ENCODE peak calls at places on chromosomes 16 and 17, in nine cellular contexts. D is AG04450, P is stomach, R is colonic mucosa, H is A549, Q is ascending aorta, N is psoas muscle, X is lower lobe of right lung, S is WERI-Rb-1. I is an unnamed sample.

GRCh38 chr16:60203525-60204124 is 1469.5 kb upstream of the GOT2 start:
- DNase-seq in D (no peak), P (no peak), R (no peak), H (peak), Q (no peak), N (no peak), X (no peak), S (no peak), I (no peak)

GRCh38 chr17:38449364-38449763 is 21.1 kb downstream of the ARHGAP23 start:
- DNase-seq in D (no peak), P (no peak), R (no peak), H (no peak), Q (no peak), N (no peak), X (no peak), S (no peak), I (no peak)

GRCh38 chr17:61955621-61956020 is 27.8 kb upstream of the INTS2 start:
- DNase-seq in D (no peak), P (no peak), R (no peak), H (no peak), Q (no peak), N (no peak), X (no peak), S (no peak), I (no peak)

GRCh38 chr17:78748048-78748729 is 33.9 kb downstream of the CYTH1 start:
- DNase-seq in D (no peak), P (no peak), R (no peak), H (no peak), Q (no peak), N (no peak), X (peak), S (no peak), I (no peak)

GRCh38 chr17:67132366-67132765 is 88.0 kb downstream of the CACNG1 start:
- DNase-seq in D (no peak), P (no peak), R (no peak), H (no peak), Q (no peak), N (no peak), X (no peak), S (no peak), I (no peak)

GRCh38 chr16:74568961-74569631 is 37.8 kb downstream of the GLG1 start:
- DNase-seq in D (no peak), P (no peak), R (no peak), H (no peak), Q (no peak), N (no peak), X (no peak), S (no peak), I (no peak)

GRCh38 chr17:83041305-83041704 is 38.1 kb upstream of the METRNL start:
- DNase-seq in D (no peak), P (no peak), R (no peak), H (no peak), Q (no peak), N (no peak), X (no peak), S (no peak), I (no peak)

GRCh38 chr17:77814091-77814772 is 144.3 kb upstream of the TNRC6C start:
- DNase-seq in D (no peak), P (no peak), R (no peak), H (no peak), Q (no peak), N (no peak), X (peak), S (no peak), I (no peak)

GRCh38 chr17:20944014-20944905 is 98.6 kb downstream of the USP22 start:
- DNase-seq in D (no peak), P (peak), R (peak), H (no peak), Q (no peak), N (no peak), X (peak), S (peak), I (no peak)

GRCh38 chr17:20263595-20263994 is 203.7 kb downstream of the LGALS9B start:
- DNase-seq in D (no peak), P (no peak), R (no peak), H (no peak), Q (no peak), N (no peak), X (no peak), S (no peak), I (no peak)

GRCh38 chr16:87199379-87199778 is 117.8 kb downstream of the C16orf95 start:
- DNase-seq in D (no peak), P (no peak), R (no peak), H (no peak), Q (no peak), N (no peak), X (no peak), S (no peak), I (no peak)

GRCh38 chr17:1783271-1783670 is 21.4 kb downstream of the SERPINF1 start:
- DNase-seq in D (no peak), P (no peak), R (no peak), H (no peak), Q (no peak), N (peak), X (peak), S (no peak), I (no peak)

GRCh38 chr16:85428168-85428898 is 184.8 kb upstream of the GSE1 start:
- DNase-seq in D (no peak), P (peak), R (peak), H (peak), Q (no peak), N (peak), X (peak), S (no peak), I (peak)

GRCh38 chr17:47785538-47786123 is 36.0 kb downstream of the OSBPL7 start:
- DNase-seq in D (no peak), P (no peak), R (no peak), H (no peak), Q (no peak), N (no peak), X (no peak), S (no peak), I (no peak)

GRCh38 chr16:2341456-2342447 is 1.2 kb upstream of the ABCA3 start:
- DNase-seq in D (no peak), P (no peak), R (no peak), H (no peak), Q (peak), N (peak), X (peak), S (no peak), I (peak)

GRCh38 chr17:4839965-4840892 is 7.1 kb downstream of the MINK1 start:
- DNase-seq in D (no peak), P (no peak), R (no peak), H (no peak), Q (no peak), N (no peak), X (no peak), S (no peak), I (no peak)

GRCh38 chr17:76500074-76500744 is 1.0 kb downstream of the RHBDF2 start:
- DNase-seq in D (no peak), P (no peak), R (no peak), H (no peak), Q (no peak), N (no peak), X (peak), S (no peak), I (no peak)

GRCh38 chr17:59490259-59490658 is 75.2 kb upstream of the DHX40 start:
- DNase-seq in D (no peak), P (no peak), R (no peak), H (no peak), Q (no peak), N (no peak), X (no peak), S (no peak), I (no peak)

GRCh38 chr16:2471653-2472487 is 773 bp downstream of the NTN3 start:
- DNase-seq in D (no peak), P (no peak), R (no peak), H (no peak), Q (no peak), N (no peak), X (no peak), S (no peak), I (no peak)

GRCh38 chr17:69358688-69359596 is 32.0 kb upstream of the ABCA5 start:
- DNase-seq in D (no peak), P (no peak), R (no peak), H (no peak), Q (no peak), N (no peak), X (no peak), S (peak), I (no peak)

GRCh38 chr17:9402590-9403199 is 172.9 kb downstream of the STX8 start:
- DNase-seq in D (no peak), P (no peak), R (peak), H (peak), Q (no peak), N (no peak), X (no peak), S (peak), I (no peak)

GRCh38 chr17:45143767-45144198 is 4.5 kb upstream of the HEXIM1 start:
- DNase-seq in D (no peak), P (peak), R (peak), H (no peak), Q (peak), N (peak), X (peak), S (no peak), I (peak)

GRCh38 chr16:77683845-77684526 is 38.3 kb upstream of the NUDT7 start:
- DNase-seq in D (no peak), P (no peak), R (no peak), H (no peak), Q (no peak), N (no peak), X (no peak), S (no peak), I (no peak)

GRCh38 chr17:21176996-21177395 is 37.0 kb downstream of the TMEM11 start:
- DNase-seq in D (no peak), P (peak), R (no peak), H (no peak), Q (peak), N (no peak), X (no peak), S (no peak), I (no peak)

GRCh38 chr17:35536664-35537160 is 766 bp downstream of the SLFN12L start:
- DNase-seq in D (no peak), P (no peak), R (no peak), H (no peak), Q (no peak), N (no peak), X (no peak), S (no peak), I (no peak)

GRCh38 chr17:57461082-57461481 is 204.8 kb downstream of the MSI2 start:
- DNase-seq in D (no peak), P (no peak), R (no peak), H (no peak), Q (no peak), N (peak), X (no peak), S (no peak), I (no peak)

GRCh38 chr17:82439194-82439828 is 11.2 kb downstream of the CYBC1 start:
- DNase-seq in D (no peak), P (no peak), R (no peak), H (no peak), Q (no peak), N (no peak), X (no peak), S (peak), I (no peak)

GRCh38 chr17:65561394-65562205 is at the start of gene AXIN2:
- DNase-seq in D (peak), P (peak), R (peak), H (peak), Q (peak), N (peak), X (peak), S (peak), I (peak)
- H3K4me3 ChIP-seq in D (peak), P (no peak), R (peak), H (peak), Q (no peak), N (no peak), X (no peak), S (peak), I (no peak)

DNA sequence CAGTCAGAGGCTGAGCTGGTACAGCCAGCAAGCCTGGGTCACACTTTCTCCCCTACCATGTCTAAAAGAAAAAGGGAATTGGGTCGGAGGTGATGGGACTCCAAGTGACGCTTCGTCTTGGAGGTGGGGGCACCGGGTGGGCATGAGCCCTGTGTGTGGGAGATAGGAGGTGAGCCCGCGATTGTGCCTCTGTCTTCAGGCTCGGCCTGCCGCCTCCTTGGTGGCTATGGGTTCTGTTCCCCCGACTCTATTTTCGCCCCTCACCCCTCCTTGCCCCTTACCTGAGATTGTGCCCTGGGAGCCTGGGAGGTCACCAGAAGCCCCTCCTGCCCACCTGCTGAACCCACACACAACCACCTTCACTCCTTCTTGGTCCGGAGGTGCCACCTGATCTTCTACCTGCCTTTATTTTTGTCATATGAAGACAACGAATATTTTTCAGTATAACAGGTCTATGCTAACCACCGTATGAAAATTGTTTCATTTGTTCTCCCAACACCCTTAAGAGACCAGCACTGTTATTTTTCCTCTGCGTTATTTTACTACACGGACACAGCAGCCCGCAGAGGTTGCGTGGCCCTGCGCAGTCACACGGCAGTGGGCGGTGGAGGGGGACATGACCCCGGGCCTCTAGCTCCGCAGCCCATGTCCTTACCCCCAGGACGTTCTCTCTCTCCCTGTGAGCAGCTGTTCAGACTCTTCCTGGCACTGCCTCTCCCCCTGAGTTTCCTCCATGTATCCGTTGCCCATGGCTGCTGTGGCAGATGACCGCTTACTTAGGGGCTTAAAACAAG is 49.9 kb downstream of the ATP2C2 start:
- DNase-seq in D (no peak), P (no peak), R (no peak), H (no peak), Q (no peak), N (no peak), X (peak), S (no peak), I (no peak)
- TF ChIP-seq CTCF in D (no peak), P (no peak), R (no peak), H (no peak), Q (no peak), N (no peak), X (no peak), S (no peak), I (no peak)

DNA sequence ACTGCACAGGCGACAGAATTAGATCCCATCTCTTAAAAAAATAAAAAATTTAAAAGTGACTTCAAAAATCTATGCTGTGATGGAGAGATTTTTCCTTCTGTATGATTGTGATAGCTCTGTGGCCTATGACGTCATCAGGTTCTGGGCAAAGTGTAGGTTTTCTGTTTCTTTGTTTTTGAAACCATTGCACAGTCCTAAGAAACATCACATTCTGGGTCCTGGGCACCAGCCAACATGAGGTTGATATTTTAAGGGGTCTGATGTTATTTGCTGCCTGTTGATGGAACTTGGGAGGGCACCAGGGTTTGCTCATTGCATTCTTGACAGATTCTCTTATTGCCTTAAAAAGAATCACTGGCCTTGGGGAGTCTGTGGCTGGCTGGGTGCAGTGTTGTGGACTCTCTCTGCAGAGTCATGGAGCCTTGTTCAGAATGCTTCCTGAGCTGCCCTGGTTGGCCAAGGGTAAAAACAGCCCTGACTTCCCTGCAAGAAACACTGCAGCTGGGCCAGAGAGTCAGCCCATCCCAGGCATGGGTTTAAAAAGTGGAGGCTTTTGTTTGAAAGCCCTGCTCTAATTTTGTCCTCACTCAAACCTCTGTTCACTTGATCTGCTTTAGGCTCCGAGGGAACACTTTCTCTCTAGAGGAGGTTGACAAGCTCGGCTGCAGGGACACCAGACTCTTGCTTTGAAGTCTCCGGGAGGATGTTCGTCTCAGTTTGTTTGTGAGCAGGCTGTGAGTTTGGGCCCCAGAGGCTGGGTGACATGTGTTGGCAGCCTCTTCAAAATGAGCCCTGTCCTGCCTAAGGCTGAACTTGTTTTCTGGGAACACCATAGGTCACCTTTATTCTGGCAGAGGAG is 10.5 kb upstream of the CYLD start:
- DNase-seq in D (no peak), P (no peak), R (peak), H (no peak), Q (no peak), N (no peak), X (no peak), S (no peak), I (no peak)
- H3K27ac ChIP-seq in D (no peak), P (no peak), R (no peak), H (no peak), Q (peak), N (no peak), X (no peak), S (no peak), I (no peak)

GRCh38 chr16:716768-717325 is 1.9 kb downstream of the METRN start:
- DNase-seq in D (no peak), P (no peak), R (no peak), H (no peak), Q (no peak), N (no peak), X (no peak), S (no peak), I (no peak)
- H3K4me3 ChIP-seq in D (no peak), P (no peak), R (no peak), H (peak), Q (peak), N (no peak), X (no peak), S (no peak), I (peak)

GRCh38 chr16:24580665-24581064 is 41.3 kb downstream of the RBBP6 start:
- DNase-seq in D (peak), P (no peak), R (no peak), H (peak), Q (no peak), N (no peak), X (no peak), S (no peak), I (no peak)
- TF ChIP-seq CTCF in D (peak), P (no peak), R (no peak), H (peak), Q (peak), N (peak), X (no peak), S (peak), I (peak)